ENCODE peak calls at places on chromosomes 5 and 9, in nine cellular contexts. R is endothelial cell, B is GM12865, H is lower lobe of right lung, K is cardiac fibroblast, F is spleen, S is AG10803, Q is GM10248, Z is heart left ventricle. G is an unnamed sample.

GRCh38 chr5:135488727-135489465 is 36.7 kb upstream of the TIFAB start:
- DNase-seq in H (no peak), S (peak), Q (no peak), B (no peak), Z (no peak), K (peak), R (peak), F (no peak), G (no peak)

GRCh38 chr5:173328896-173329369 is 719 bp upstream of the STC2 start:
- DNase-seq in Z (no peak), R (no peak), Q (no peak), F (no peak), K (peak), H (no peak), S (peak), B (peak), G (peak)

GRCh38 chr5:142542906-142543305 is 143.0 kb downstream of the FGF1 start:
- DNase-seq in Q (no peak), S (peak), B (no peak), H (no peak), Z (no peak), F (no peak), K (peak), R (no peak), G (no peak)

GRCh38 chr9:107735821-107736220 is 246.3 kb upstream of the KLF4 start:
- DNase-seq in F (no peak), K (no peak), Q (no peak), R (no peak), H (no peak), S (no peak), B (no peak), Z (no peak), G (no peak)

GRCh38 chr5:157955541-157956172 is 96.7 kb upstream of the CLINT1 start:
- DNase-seq in F (no peak), Q (no peak), S (no peak), H (no peak), Z (no peak), B (no peak), K (peak), R (no peak), G (no peak)

GRCh38 chr5:134965271-134965825 is 2.4 kb upstream of the CATSPER3 start:
- DNase-seq in Z (no peak), B (no peak), F (no peak), S (no peak), Q (no peak), K (no peak), R (no peak), H (no peak), G (no peak)

GRCh38 chr5:138461343-138462125 is 3.7 kb upstream of the EGR1 start:
- DNase-seq in Q (no peak), S (peak), B (no peak), F (no peak), H (peak), Z (peak), R (no peak), K (peak), G (no peak)

GRCh38 chr5:132770476-132771159 is 6.4 kb downstream of the SEPTIN8 start:
- DNase-seq in Z (no peak), B (no peak), K (peak), S (peak), R (no peak), H (no peak), F (peak), Q (no peak), G (no peak)

GRCh38 chr9:117494401-117495130 is 79.7 kb upstream of the ASTN2 start:
- DNase-seq in Z (no peak), K (no peak), S (no peak), H (no peak), R (no peak), B (no peak), F (no peak), Q (no peak), G (no peak)

GRCh38 chr5:105745111-105745510 is 1925.6 kb downstream of the EFNA5 start:
- DNase-seq in F (no peak), B (no peak), S (no peak), K (no peak), Q (no peak), Z (no peak), H (no peak), R (no peak), G (no peak)

GRCh38 chr5:141618030-141618803 is 583 bp downstream of the DIAPH1 start:
- DNase-seq in Q (peak), R (peak), S (no peak), H (peak), K (peak), F (peak), Z (peak), B (peak), G (no peak)

GRCh38 chr5:35884125-35884788 is 27.6 kb downstream of the IL7R start:
- DNase-seq in B (peak), F (no peak), Q (no peak), Z (no peak), K (peak), S (peak), H (no peak), R (no peak), G (no peak)

GRCh38 chr5:71601222-71602026 is 14.3 kb downstream of the MCCC2 start:
- DNase-seq in F (no peak), R (peak), S (peak), Z (peak), Q (peak), K (peak), B (peak), H (no peak), G (peak)

GRCh38 chr5:72529383-72529782 is 22.2 kb upstream of the ZNF366 start:
- DNase-seq in K (no peak), S (no peak), B (no peak), H (no peak), R (no peak), F (no peak), Q (no peak), Z (no peak), G (no peak)

GRCh38 chr5:169430676-169431075 is 129.7 kb upstream of the SLIT3 start:
- DNase-seq in F (no peak), H (no peak), B (no peak), Z (no peak), S (no peak), Q (no peak), R (no peak), K (no peak), G (no peak)

GRCh38 chr9:105392531-105392930 is 55.3 kb upstream of the FSD1L start:
- DNase-seq in Q (no peak), K (no peak), F (no peak), Z (no peak), R (no peak), B (no peak), S (no peak), H (no peak), G (no peak)

GRCh38 chr5:123035950-123036390 is 555 bp downstream of the PPIC start:
- DNase-seq in R (peak), Z (peak), Q (peak), S (peak), B (peak), K (peak), F (peak), H (peak), G (peak)

GRCh38 chr5:146588331-146588730 is 72.3 kb upstream of the GPR151 start:
- DNase-seq in F (no peak), R (no peak), K (no peak), S (peak), B (no peak), H (no peak), Q (no peak), Z (no peak), G (no peak)

GRCh38 chr5:40716000-40716399 is 36.3 kb downstream of the PTGER4 start:
- DNase-seq in F (no peak), Z (no peak), H (no peak), R (no peak), Q (no peak), S (no peak), B (no peak), K (peak), G (no peak)

GRCh38 chr5:53161876-53162275 is 52.3 kb upstream of the MOCS2 start:
- DNase-seq in Q (no peak), R (no peak), Z (no peak), F (no peak), H (no peak), B (no peak), S (peak), K (peak), G (no peak)

GRCh38 chr5:148697821-148698196 is 43.5 kb upstream of the HTR4 start:
- DNase-seq in Z (no peak), Q (no peak), B (no peak), K (no peak), H (no peak), S (no peak), R (no peak), F (no peak), G (no peak)

GRCh38 chr9:135825435-135826187 is 81.7 kb downstream of the CAMSAP1 start:
- DNase-seq in S (no peak), R (no peak), F (no peak), Z (no peak), K (no peak), B (no peak), Q (no peak), H (no peak), G (no peak)

GRCh38 chr5:76838481-76839261 is 11.1 kb upstream of the S100Z start:
- DNase-seq in Q (no peak), R (no peak), Z (no peak), F (no peak), H (no peak), S (peak), B (no peak), K (peak), G (no peak)

GRCh38 chr5:147098233-147098790 is 136.5 kb upstream of the STK32A start:
- DNase-seq in Z (peak), F (no peak), H (no peak), R (peak), K (peak), B (peak), Q (peak), S (peak), G (peak)

DNA sequence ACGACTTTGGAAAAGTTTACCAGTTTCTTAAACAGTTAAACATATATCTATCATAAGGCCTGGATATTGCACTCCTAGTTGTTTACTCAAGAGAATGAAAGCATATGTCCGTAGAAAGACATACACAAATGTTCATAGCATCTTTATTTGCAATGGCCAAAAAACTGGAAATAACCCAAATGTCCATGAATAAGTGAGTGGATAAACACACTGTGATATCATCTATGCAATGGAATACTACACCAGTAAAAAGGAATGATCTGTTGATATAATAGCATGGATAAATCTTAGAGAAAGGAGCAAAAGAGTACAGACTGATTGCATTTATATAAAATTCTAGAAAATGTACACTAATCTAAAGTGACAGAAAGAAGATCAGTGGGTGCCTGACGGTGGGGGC is 28.0 kb upstream of the VCAN start:
- DNase-seq in K (no peak), Z (no peak), R (no peak), Q (no peak), B (no peak), F (no peak), S (no peak), H (no peak), G (no peak)
- TF ChIP-seq CTCF in K (no peak), Z (no peak), R (no peak), Q (no peak), B (no peak), F (no peak), S (no peak), H (no peak), G (no peak)

GRCh38 chr9:91643474-91644102 is 220.0 kb upstream of the NFIL3 start:
- DNase-seq in Z (no peak), R (no peak), B (no peak), K (no peak), S (peak), Q (no peak), H (no peak), F (no peak), G (no peak)

GRCh38 chr9:91642771-91643170 is 219.1 kb upstream of the NFIL3 start:
- DNase-seq in B (no peak), H (no peak), S (no peak), F (no peak), R (no peak), Z (no peak), K (no peak), Q (no peak), G (no peak)

GRCh38 chr9:91646702-91647101 is 223.1 kb upstream of the NFIL3 start:
- DNase-seq in F (no peak), R (no peak), H (no peak), B (no peak), Z (no peak), Q (no peak), S (no peak), K (no peak), G (no peak)

GRCh38 chr9:91644433-91644832 is 220.8 kb upstream of the NFIL3 start:
- DNase-seq in Z (no peak), B (no peak), F (no peak), Q (no peak), R (no peak), S (no peak), K (no peak), H (no peak), G (no peak)

GRCh38 chr9:91647371-91647770 is 223.7 kb upstream of the NFIL3 start:
- DNase-seq in R (no peak), Q (no peak), Z (no peak), S (no peak), H (no peak), F (no peak), B (no peak), K (no peak), G (no peak)
- TF ChIP-seq CTCF in R (no peak), Q (no peak), Z (no peak), S (no peak), H (no peak), F (no peak), B (peak), K (no peak), G (no peak)

DNA sequence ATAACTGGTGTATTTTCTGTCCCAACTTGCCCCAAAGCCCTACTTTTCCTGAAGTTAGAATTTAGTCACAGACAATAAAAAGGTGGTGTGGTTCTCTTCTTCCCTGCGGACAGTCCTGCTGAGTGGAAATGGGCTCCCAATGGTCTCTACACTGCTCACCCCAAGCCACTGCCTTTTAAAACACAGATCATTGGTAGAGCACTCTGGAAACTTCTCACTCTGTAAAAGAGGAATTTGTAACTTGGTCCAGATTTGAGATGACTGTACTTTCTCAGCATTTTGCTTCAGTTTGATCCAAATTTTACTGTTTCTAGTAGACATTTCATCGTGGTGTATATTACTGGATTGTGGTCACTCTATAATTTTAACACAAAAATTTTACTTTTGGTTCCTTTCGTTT is 80.3 kb upstream of the ROR2 start:
- DNase-seq in F (no peak), Q (no peak), R (no peak), H (no peak), Z (no peak), K (no peak), S (no peak), B (no peak), G (peak)
- TF ChIP-seq CTCF in F (no peak), Q (no peak), R (no peak), H (no peak), Z (no peak), K (no peak), S (no peak), B (no peak), G (no peak)

DNA sequence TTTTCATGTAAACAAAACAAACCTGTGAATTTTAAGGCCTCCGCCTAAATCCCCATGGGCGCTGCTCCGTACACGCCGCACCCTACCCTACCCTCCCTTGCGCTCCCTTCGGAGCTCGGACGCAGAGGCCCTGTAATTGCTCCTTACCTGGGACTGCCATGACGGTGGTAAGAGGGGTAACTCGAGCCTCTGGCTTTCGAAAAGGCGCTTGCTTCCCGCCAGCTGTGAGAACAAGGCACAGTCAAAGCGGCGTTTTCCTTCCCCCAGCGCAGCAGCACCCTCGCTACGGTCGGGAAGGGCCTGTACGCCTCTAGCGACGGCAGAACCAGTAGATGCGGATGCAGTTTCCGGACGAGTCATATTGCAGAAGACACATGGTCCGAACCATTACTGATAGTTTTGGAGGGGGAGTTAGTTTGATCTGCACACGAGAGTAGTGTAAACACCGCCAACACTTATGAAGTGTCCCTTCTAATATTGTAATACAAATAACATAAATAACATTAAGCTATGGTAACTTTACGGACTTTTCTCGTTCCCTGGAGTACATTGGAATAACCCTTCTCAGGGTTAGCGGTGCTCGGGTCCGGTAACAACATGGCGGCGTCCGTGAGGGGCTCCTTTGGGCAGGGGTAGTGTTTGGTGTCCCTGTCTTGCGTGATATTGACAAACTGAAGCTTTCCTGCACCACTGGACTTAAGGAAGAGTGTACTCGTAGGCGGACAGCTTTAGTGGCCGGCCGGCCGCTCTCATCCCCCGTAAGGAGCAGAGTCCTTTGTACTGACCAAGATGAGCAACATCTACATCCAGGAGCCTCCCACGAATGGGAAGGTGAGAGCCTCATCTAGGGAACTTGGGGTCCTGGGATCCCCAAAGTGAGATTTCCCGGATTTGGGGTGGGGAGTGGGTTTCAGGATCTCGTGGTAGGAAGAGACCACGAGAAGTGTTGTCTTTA is at the start of the genes CWC27 and SREK1IP1:
- DNase-seq in F (peak), K (peak), Z (peak), B (peak), Q (peak), R (peak), S (peak), H (peak), G (peak)
- TF ChIP-seq CTCF in F (no peak), K (peak), Z (no peak), B (no peak), Q (no peak), R (no peak), S (peak), H (peak), G (no peak)

GRCh38 chr9:92804727-92805126 is 40.1 kb upstream of the BICD2 start:
- DNase-seq in H (no peak), B (no peak), Q (no peak), Z (no peak), F (no peak), K (no peak), S (peak), R (no peak), G (no peak)

GRCh38 chr9:92807031-92807756 is 42.6 kb upstream of the BICD2 start:
- DNase-seq in F (no peak), R (no peak), H (no peak), Z (no peak), Q (no peak), S (no peak), B (no peak), K (no peak), G (no peak)

GRCh38 chr9:92807757-92808725 is 43.4 kb upstream of the BICD2 start:
- DNase-seq in S (no peak), R (no peak), F (peak), B (no peak), Q (no peak), H (no peak), K (no peak), Z (no peak), G (peak)

DNA sequence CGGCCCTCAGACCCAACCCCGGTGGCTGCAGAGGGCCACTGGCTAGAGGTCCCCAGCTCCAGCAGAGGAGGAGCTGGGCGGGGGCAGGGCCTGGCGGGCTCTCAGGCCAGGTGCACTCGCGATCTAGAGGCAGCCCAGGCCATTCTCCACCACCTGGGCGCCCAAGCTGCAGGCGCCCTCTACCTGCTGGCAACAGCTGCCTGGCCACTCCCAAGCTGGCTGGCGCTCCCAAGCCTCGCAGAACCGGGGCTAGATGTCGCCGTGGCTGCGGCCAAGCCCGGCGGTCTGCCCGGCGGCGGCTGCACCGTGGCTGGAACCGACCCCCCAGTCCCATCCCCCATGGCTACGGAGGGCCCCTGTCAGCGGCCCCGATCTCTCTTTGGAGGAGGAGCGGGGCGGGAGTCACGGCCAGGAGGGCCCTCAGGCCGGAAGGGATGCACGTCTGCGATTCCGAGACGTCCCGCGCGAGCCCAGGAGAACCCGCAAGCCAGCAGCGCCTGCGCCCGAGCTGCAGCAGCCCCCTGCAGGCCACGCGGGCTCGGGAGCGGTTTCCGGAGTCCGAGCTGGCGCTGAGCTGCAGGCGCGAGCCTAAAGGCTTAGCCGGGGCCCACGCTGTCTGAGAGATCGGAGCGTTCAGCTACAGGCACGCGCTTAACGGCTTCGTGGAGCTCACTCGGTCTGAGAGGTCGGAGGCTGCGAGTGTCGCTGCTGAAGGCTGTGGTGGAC is 44.3 kb upstream of the BICD2 start:
- DNase-seq in Q (peak), S (peak), R (peak), Z (peak), B (peak), H (peak), F (peak), K (peak), G (peak)
- TF ChIP-seq CTCF in Q (peak), S (peak), R (no peak), Z (no peak), B (no peak), H (no peak), F (no peak), K (peak), G (peak)

DNA sequence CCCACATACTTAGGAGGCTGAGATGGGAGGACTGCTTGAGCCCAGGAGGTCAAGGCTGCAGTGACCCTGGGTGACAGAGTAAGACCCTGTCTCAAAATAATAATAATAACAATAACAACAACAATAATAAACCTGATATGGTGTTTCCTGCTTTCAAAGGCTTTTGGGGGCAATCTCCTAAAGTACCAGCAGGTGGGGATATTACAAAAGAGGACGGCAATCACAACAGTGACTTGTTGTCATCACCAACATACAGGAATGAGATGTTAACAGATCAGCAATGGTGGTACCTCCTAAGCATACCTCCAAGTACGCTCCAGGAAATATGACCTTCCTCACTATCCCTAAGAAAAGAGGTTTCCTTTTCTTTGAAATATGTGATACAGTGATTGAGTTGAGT is 91.1 kb upstream of the RNF180 start:
- DNase-seq in R (peak), Q (peak), Z (no peak), S (peak), B (peak), F (no peak), K (peak), H (no peak), G (peak)
- TF ChIP-seq CTCF in R (peak), Q (peak), Z (peak), S (peak), B (peak), F (no peak), K (peak), H (peak), G (peak)

GRCh38 chr5:37723147-37723961 is 116.5 kb downstream of the GDNF start:
- DNase-seq in S (peak), Q (no peak), K (peak), R (peak), B (peak), F (no peak), H (no peak), Z (no peak), G (no peak)
- TF ChIP-seq CTCF in S (peak), Q (peak), K (peak), R (peak), B (peak), F (no peak), H (no peak), Z (no peak), G (peak)

G was measured in GM13977.